ENCODE peak calls at places on chromosomes 3 and 15, in six cellular contexts. U, Z, K, D, J and F are unnamed samples.

GRCh38 chr15:69704229-69704628 is 251.6 kb downstream of the RPLP1 start:
- DNase-seq in K (no peak), Z (no peak), U (no peak), J (no peak), D (no peak), F (no peak)

GRCh38 chr3:183188895-183189462 is 26.4 kb upstream of the LAMP3 start:
- DNase-seq in Z (peak), K (peak), U (peak), J (peak), D (peak), F (no peak)

GRCh38 chr3:170808041-170808440 is 62.0 kb downstream of the RPL22L1 start:
- DNase-seq in U (no peak), J (no peak), D (no peak), K (no peak), Z (no peak), F (no peak)

GRCh38 chr3:143865302-143865701 is 17.0 kb upstream of the SLC9A9 start:
- DNase-seq in J (no peak), U (no peak), D (no peak), Z (no peak), K (no peak), F (no peak)

GRCh38 chr3:187027531-187027936 is 97.2 kb downstream of the ST6GAL1 start:
- DNase-seq in Z (no peak), J (no peak), K (peak), D (no peak), U (no peak), F (peak)

GRCh38 chr3:197714251-197714650 is 22.5 kb downstream of the RUBCN start:
- DNase-seq in U (no peak), D (no peak), J (no peak), K (no peak), Z (no peak), F (no peak)

GRCh38 chr3:170130532-170130931 is 51.0 kb downstream of the PHC3 start:
- DNase-seq in K (no peak), Z (no peak), J (no peak), U (no peak), D (no peak), F (no peak)

GRCh38 chr15:89631902-89632264 is 23.4 kb downstream of the KIF7 start:
- DNase-seq in U (no peak), Z (no peak), D (no peak), K (no peak), J (no peak), F (no peak)

GRCh38 chr3:47227678-47228077 is 54.9 kb downstream of the KIF9 start:
- DNase-seq in D (no peak), K (peak), U (no peak), J (no peak), Z (no peak), F (no peak)

GRCh38 chr3:138941259-138941885 is 5.6 kb downstream of the FOXL2 start:
- DNase-seq in J (peak), K (peak), D (peak), Z (no peak), U (peak), F (peak)

GRCh38 chr15:76393614-76394013 is 57.0 kb downstream of the ISL2 start:
- DNase-seq in U (peak), Z (no peak), K (no peak), D (no peak), J (no peak), F (peak)

GRCh38 chr15:29044506-29044905 is 158.7 kb downstream of the APBA2 start:
- DNase-seq in K (no peak), U (peak), J (no peak), D (no peak), Z (no peak), F (no peak)

GRCh38 chr15:42577514-42578031 is 2.2 kb downstream of the STARD9 start:
- DNase-seq in K (peak), D (no peak), J (no peak), Z (no peak), U (peak), F (no peak)

GRCh38 chr15:78684645-78685044 is 43.6 kb upstream of the CHRNB4 start:
- DNase-seq in K (no peak), D (no peak), U (no peak), J (no peak), Z (peak), F (no peak)

GRCh38 chr15:76840830-76841460 is 64.2 kb downstream of the SCAPER start:
- DNase-seq in Z (no peak), J (peak), K (peak), U (peak), D (peak), F (peak)

GRCh38 chr15:85515212-85515611 is 134.8 kb downstream of the AKAP13 start:
- DNase-seq in Z (no peak), D (no peak), U (no peak), J (no peak), K (no peak), F (no peak)

GRCh38 chr3:120473896-120474675 is 23.3 kb upstream of the FSTL1 start:
- DNase-seq in D (no peak), U (peak), Z (no peak), K (no peak), J (no peak), F (no peak)

GRCh38 chr3:48039487-48040190 is 23.4 kb upstream of the MAP4 start:
- DNase-seq in K (peak), U (peak), J (peak), D (peak), Z (no peak), F (no peak)

DNA sequence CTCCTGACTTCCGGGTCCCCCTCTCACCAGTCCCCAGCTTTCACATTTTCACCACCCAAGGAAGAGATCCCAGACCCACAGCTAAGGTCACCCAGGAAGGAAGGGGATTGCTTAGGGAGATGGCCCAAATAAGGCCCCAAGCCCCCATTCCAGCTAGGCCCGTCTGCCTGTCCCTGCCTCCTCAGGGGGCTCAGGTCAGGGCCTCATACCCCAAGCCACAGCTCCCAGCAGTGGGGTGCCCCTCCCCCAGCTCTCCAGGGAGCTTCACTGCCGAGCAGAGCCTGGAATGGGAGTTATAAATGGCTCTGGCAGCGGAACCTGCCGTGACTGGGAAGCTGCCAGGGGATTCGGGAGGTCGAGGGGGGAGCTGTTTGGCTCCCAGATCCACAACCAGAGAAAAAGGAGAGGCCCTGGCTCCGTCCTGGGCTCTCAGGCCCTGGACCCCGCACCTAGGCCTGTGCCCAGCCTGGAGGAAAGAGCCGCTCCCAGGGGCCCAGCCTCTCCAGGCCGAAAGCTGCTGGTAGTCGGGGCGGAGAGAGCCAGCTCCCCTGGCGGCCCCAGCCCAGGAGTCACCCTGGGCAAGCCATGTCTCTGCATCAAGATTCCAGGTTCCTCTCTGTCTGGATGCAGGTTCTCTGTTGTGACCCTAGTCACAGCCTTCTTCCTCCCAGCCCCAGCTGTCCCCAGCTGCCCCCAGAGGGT is 550 bp downstream of the CCDC9B start:
- DNase-seq in J (peak), K (no peak), Z (peak), D (no peak), U (peak), F (no peak)
- H3K4me3 ChIP-seq in J (peak), K (no peak), Z (peak), D (no peak), U (peak), F (no peak)

DNA sequence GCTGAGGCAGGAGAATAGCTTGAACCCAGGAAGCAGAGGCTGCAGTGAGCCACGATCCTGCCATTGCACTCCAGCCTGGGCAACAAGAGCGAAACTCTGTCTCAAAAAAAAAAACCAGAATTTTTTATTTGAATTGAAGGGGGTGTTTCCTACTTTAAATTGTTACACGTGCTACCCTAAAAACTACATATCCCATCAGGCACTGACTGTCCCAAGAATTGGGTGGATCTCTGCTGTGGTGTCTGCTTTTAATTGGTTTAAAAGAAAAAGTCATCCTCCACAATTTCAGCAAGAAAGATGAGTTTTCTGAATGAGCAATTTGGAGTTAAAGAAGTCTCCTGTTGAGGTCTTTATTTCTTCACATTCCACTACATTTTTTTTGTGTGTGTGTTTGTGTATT is 2.1 kb downstream of the PDIA3 start:
- DNase-seq in K (peak), J (no peak), Z (no peak), D (peak), U (peak), F (no peak)
- H3K4me3 ChIP-seq in K (peak), J (no peak), Z (peak), D (peak), U (no peak), F (no peak)

GRCh38 chr15:74291101-74292071 is 55.3 kb downstream of the CCDC33 start:
- DNase-seq in K (peak), Z (peak), U (peak), J (peak), D (peak), F (peak)
- H3K4me3 ChIP-seq in K (no peak), Z (no peak), U (no peak), J (no peak), D (peak), F (peak)

GRCh38 chr15:81189583-81190283 is 6.9 kb upstream of the IL16 start:
- DNase-seq in Z (peak), U (peak), J (no peak), K (no peak), D (no peak), F (no peak)
- H3K4me3 ChIP-seq in Z (no peak), U (no peak), J (no peak), K (no peak), D (no peak), F (no peak)

GRCh38 chr15:38186505-38186904 is 66.1 kb upstream of the SPRED1 start:
- DNase-seq in D (no peak), K (no peak), U (no peak), J (no peak), Z (no peak), F (no peak)
- H3K4me3 ChIP-seq in D (no peak), K (no peak), U (no peak), J (no peak), Z (no peak), F (no peak)

GRCh38 chr3:12809435-12809834 is 13.0 kb downstream of the CAND2 start:
- DNase-seq in K (no peak), J (no peak), Z (no peak), U (no peak), D (no peak), F (no peak)
- H3K4me3 ChIP-seq in K (no peak), J (no peak), Z (peak), U (peak), D (peak), F (no peak)

DNA sequence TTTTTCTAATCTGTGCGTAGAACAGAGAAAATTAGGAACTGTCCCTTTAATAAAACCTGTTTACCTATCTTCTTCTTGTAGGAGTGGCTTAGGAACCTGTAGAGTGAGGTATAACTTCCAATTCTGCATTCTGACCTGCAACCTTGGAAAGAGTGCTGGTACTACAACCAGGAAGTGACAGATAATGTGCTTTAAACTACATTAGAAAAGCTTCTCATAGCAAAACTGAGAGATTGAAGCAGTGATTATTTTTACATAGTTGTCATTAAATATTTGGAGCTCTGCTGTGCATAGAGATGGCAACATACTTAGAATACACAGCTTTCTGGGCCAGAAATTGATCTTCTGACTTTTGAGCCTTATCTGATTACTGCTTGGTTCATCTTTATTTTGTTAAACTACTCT is 50.4 kb upstream of the ZDHHC23 start:
- DNase-seq in Z (no peak), U (no peak), D (no peak), J (no peak), K (no peak), F (no peak)
- H3K4me3 ChIP-seq in Z (peak), U (no peak), D (no peak), J (no peak), K (no peak), F (no peak)

GRCh38 chr3:42688016-42688415 is 2.7 kb downstream of the KLHL40 start:
- DNase-seq in U (no peak), J (no peak), D (no peak), Z (no peak), K (no peak), F (no peak)

GRCh38 chr3:42684632-42685362 is 540 bp upstream of the KLHL40 start:
- DNase-seq in J (no peak), Z (no peak), U (no peak), K (no peak), D (no peak), F (no peak)

GRCh38 chr3:42686832-42687650 is 1.7 kb downstream of the KLHL40 start:
- DNase-seq in Z (no peak), U (no peak), K (no peak), J (no peak), D (no peak), F (no peak)

GRCh38 chr3:42685363-42685881 is at the start of gene KLHL40:
- DNase-seq in Z (no peak), D (no peak), U (no peak), K (no peak), J (no peak), F (no peak)

GRCh38 chr3:42685891-42686820 is 819 bp downstream of the KLHL40 start:
- DNase-seq in Z (no peak), K (no peak), J (no peak), U (no peak), D (no peak), F (no peak)
- H3K4me3 ChIP-seq in Z (peak), K (no peak), J (no peak), U (no peak), D (no peak), F (no peak)